ENCODE peak calls at places on chromosomes 11 and 22, in ten cellular contexts. D, K, T, P, A, E, G, N, M and W are unnamed samples.

GRCh38 chr22:22840778-22841177 is 46.8 kb upstream of the IGLL5 start:
- DNase-seq in D (no peak), K (no peak), T (no peak), P (no peak), A (no peak), E (no peak), G (no peak), N (no peak), M (no peak), W (no peak)

GRCh38 chr11:118674094-118674460 is 5.4 kb downstream of the TREH start:
- DNase-seq in D (no peak), K (no peak), T (no peak), P (no peak), A (no peak), E (no peak), G (no peak), N (no peak), M (no peak), W (no peak)

GRCh38 chr11:119206512-119207299 is 567 bp downstream of the CBL start:
- DNase-seq in D (peak), K (peak), T (peak), P (peak), A (peak), E (peak), G (no peak), N (peak), M (peak), W (peak)

GRCh38 chr22:32661296-32661695 is 140.2 kb upstream of the TIMP3 start:
- DNase-seq in D (peak), K (peak), T (no peak), P (no peak), A (no peak), E (peak), G (no peak), N (no peak), M (peak), W (peak)

GRCh38 chr22:22049684-22050083 is 67.1 kb upstream of the TOP3B start:
- DNase-seq in D (no peak), K (no peak), T (no peak), P (no peak), A (no peak), E (no peak), G (no peak), N (no peak), M (no peak), W (no peak)

GRCh38 chr11:90593099-90593498 is 370.2 kb upstream of the CHORDC1 start:
- DNase-seq in D (no peak), K (no peak), T (no peak), P (no peak), A (no peak), E (no peak), G (no peak), N (no peak), M (no peak), W (no peak)

GRCh38 chr22:20130739-20131592 is 638 bp upstream of the ZDHHC8 start:
- DNase-seq in D (peak), K (peak), T (peak), P (peak), A (peak), E (peak), G (peak), N (peak), M (peak), W (peak)

GRCh38 chr11:75475767-75476650 is 43.0 kb upstream of the KLHL35 start:
- DNase-seq in D (peak), K (no peak), T (no peak), P (peak), A (no peak), E (peak), G (peak), N (no peak), M (peak), W (peak)

GRCh38 chr22:24845036-24845918 is 39.3 kb downstream of the SGSM1 start:
- DNase-seq in D (no peak), K (peak), T (no peak), P (peak), A (no peak), E (no peak), G (no peak), N (no peak), M (no peak), W (peak)

GRCh38 chr11:130915556-130916237 is 582 bp downstream of the SNX19 start:
- DNase-seq in D (no peak), K (no peak), T (no peak), P (no peak), A (no peak), E (no peak), G (no peak), N (no peak), M (no peak), W (peak)

GRCh38 chr11:78418584-78419211 is 1.1 kb upstream of the GAB2 start:
- DNase-seq in D (no peak), K (no peak), T (no peak), P (no peak), A (no peak), E (no peak), G (no peak), N (no peak), M (no peak), W (no peak)

GRCh38 chr22:29717789-29718188 is 2.0 kb upstream of the CABP7 start:
- DNase-seq in D (no peak), K (no peak), T (no peak), P (no peak), A (no peak), E (no peak), G (no peak), N (no peak), M (no peak), W (no peak)

GRCh38 chr22:25729016-25729415 is 13.0 kb upstream of the MYO18B start:
- DNase-seq in D (peak), K (no peak), T (no peak), P (no peak), A (no peak), E (no peak), G (no peak), N (no peak), M (no peak), W (no peak)

GRCh38 chr22:50705219-50705691 is 32.6 kb downstream of the SHANK3 start:
- DNase-seq in D (no peak), K (peak), T (no peak), P (peak), A (peak), E (no peak), G (peak), N (peak), M (no peak), W (peak)

GRCh38 chr11:91686700-91687099 is 537.9 kb upstream of the FAT3 start:
- DNase-seq in D (no peak), K (no peak), T (no peak), P (no peak), A (no peak), E (no peak), G (no peak), N (no peak), M (no peak), W (no peak)

GRCh38 chr11:22426915-22427314 is 88.7 kb downstream of the SLC17A6 start:
- DNase-seq in D (no peak), K (no peak), T (no peak), P (no peak), A (no peak), E (no peak), G (no peak), N (no peak), M (no peak), W (no peak)

GRCh38 chr11:28110108-28110838 is 2.1 kb downstream of the METTL15 start:
- DNase-seq in D (peak), K (peak), T (peak), P (peak), A (peak), E (peak), G (peak), N (peak), M (peak), W (peak)

GRCh38 chr22:39457047-39457545 is 284 bp downstream of the MGAT3 start:
- DNase-seq in D (no peak), K (no peak), T (no peak), P (no peak), A (no peak), E (no peak), G (no peak), N (no peak), M (no peak), W (no peak)

GRCh38 chr11:119957951-119958350 is 180.0 kb downstream of the TRIM29 start:
- DNase-seq in D (no peak), K (no peak), T (no peak), P (no peak), A (no peak), E (no peak), G (no peak), N (no peak), M (no peak), W (no peak)

GRCh38 chr22:19704355-19705015 is 9.8 kb upstream of the SEPTIN5 start:
- DNase-seq in D (peak), K (peak), T (no peak), P (no peak), A (peak), E (no peak), G (no peak), N (no peak), M (no peak), W (no peak)

GRCh38 chr11:65851083-65851579 is 6.8 kb downstream of the CFL1 start:
- DNase-seq in D (no peak), K (no peak), T (no peak), P (no peak), A (no peak), E (no peak), G (no peak), N (peak), M (no peak), W (no peak)

GRCh38 chr11:128342511-128343133 is 244.7 kb downstream of the ETS1 start:
- DNase-seq in D (peak), K (peak), T (no peak), P (peak), A (no peak), E (peak), G (no peak), N (no peak), M (no peak), W (peak)

GRCh38 chr11:128289048-128289447 is 298.3 kb downstream of the ETS1 start:
- DNase-seq in D (no peak), K (no peak), T (no peak), P (no peak), A (no peak), E (no peak), G (no peak), N (no peak), M (no peak), W (no peak)

GRCh38 chr11:612201-612960 is 3.4 kb downstream of the IRF7 start:
- DNase-seq in D (peak), K (no peak), T (no peak), P (no peak), A (peak), E (peak), G (peak), N (no peak), M (peak), W (no peak)

GRCh38 chr11:68950268-68950667 is 30.5 kb downstream of the MRGPRD start:
- DNase-seq in D (no peak), K (no peak), T (no peak), P (no peak), A (no peak), E (no peak), G (no peak), N (no peak), M (no peak), W (no peak)

GRCh38 chr11:21511835-21512440 is 680.9 kb upstream of the ANO5 start:
- DNase-seq in D (no peak), K (no peak), T (no peak), P (peak), A (peak), E (peak), G (peak), N (peak), M (no peak), W (no peak)

GRCh38 chr11:64852804-64853520 is 8.5 kb upstream of the CDC42BPG start:
- DNase-seq in D (no peak), K (no peak), T (no peak), P (no peak), A (no peak), E (no peak), G (no peak), N (no peak), M (no peak), W (no peak)

GRCh38 chr11:130295657-130296056 is 19.1 kb downstream of the ZBTB44 start:
- DNase-seq in D (no peak), K (no peak), T (no peak), P (no peak), A (no peak), E (no peak), G (no peak), N (no peak), M (no peak), W (no peak)

GRCh38 chr22:46081036-46081830 is 69.1 kb upstream of the PPARA start:
- DNase-seq in D (peak), K (peak), T (no peak), P (peak), A (peak), E (peak), G (peak), N (no peak), M (peak), W (peak)

GRCh38 chr22:30601464-30601863 is 5.5 kb upstream of the TCN2 start:
- DNase-seq in D (no peak), K (no peak), T (no peak), P (no peak), A (no peak), E (peak), G (no peak), N (no peak), M (no peak), W (no peak)

GRCh38 chr11:126816655-126817054 is 183.9 kb downstream of the KIRREL3 start:
- DNase-seq in D (peak), K (no peak), T (no peak), P (no peak), A (no peak), E (no peak), G (peak), N (no peak), M (no peak), W (no peak)

GRCh38 chr11:117420598-117420997 is 92.9 kb downstream of the CEP164 start:
- DNase-seq in D (peak), K (peak), T (no peak), P (no peak), A (no peak), E (no peak), G (no peak), N (no peak), M (no peak), W (no peak)

GRCh38 chr11:112882494-112883381 is 78.5 kb upstream of the NCAM1 start:
- DNase-seq in D (no peak), K (no peak), T (no peak), P (no peak), A (no peak), E (no peak), G (peak), N (no peak), M (no peak), W (peak)

GRCh38 chr11:86551286-86551685 is 121.1 kb downstream of the ME3 start:
- DNase-seq in D (no peak), K (no peak), T (no peak), P (peak), A (no peak), E (no peak), G (no peak), N (no peak), M (no peak), W (no peak)

GRCh38 chr11:10906521-10906920 is 48.7 kb upstream of the ZBED5 start:
- DNase-seq in D (no peak), K (no peak), T (no peak), P (no peak), A (no peak), E (no peak), G (no peak), N (no peak), M (no peak), W (no peak)

GRCh38 chr11:117828641-117829368 is 4.3 kb upstream of the FXYD2 start:
- DNase-seq in D (peak), K (peak), T (no peak), P (no peak), A (peak), E (peak), G (peak), N (peak), M (peak), W (peak)

GRCh38 chr11:68498903-68499883 is 38.6 kb downstream of the PPP6R3 start:
- DNase-seq in D (no peak), K (no peak), T (no peak), P (no peak), A (no peak), E (no peak), G (no peak), N (no peak), M (no peak), W (no peak)

GRCh38 chr11:72222907-72223614 is 1.5 kb upstream of the INPPL1 start:
- DNase-seq in D (peak), K (peak), T (peak), P (peak), A (peak), E (peak), G (peak), N (peak), M (peak), W (peak)

GRCh38 chr11:72222106-72222891 is 2.3 kb upstream of the INPPL1 start:
- DNase-seq in D (peak), K (no peak), T (no peak), P (no peak), A (no peak), E (no peak), G (peak), N (peak), M (no peak), W (no peak)

GRCh38 chr11:72225411-72225951 is 914 bp downstream of the INPPL1 start:
- DNase-seq in D (peak), K (peak), T (no peak), P (no peak), A (peak), E (no peak), G (no peak), N (no peak), M (no peak), W (no peak)

GRCh38 chr11:72224587-72225410 is at the start of gene INPPL1:
- DNase-seq in D (peak), K (peak), T (no peak), P (peak), A (peak), E (peak), G (peak), N (peak), M (peak), W (no peak)

DNA sequence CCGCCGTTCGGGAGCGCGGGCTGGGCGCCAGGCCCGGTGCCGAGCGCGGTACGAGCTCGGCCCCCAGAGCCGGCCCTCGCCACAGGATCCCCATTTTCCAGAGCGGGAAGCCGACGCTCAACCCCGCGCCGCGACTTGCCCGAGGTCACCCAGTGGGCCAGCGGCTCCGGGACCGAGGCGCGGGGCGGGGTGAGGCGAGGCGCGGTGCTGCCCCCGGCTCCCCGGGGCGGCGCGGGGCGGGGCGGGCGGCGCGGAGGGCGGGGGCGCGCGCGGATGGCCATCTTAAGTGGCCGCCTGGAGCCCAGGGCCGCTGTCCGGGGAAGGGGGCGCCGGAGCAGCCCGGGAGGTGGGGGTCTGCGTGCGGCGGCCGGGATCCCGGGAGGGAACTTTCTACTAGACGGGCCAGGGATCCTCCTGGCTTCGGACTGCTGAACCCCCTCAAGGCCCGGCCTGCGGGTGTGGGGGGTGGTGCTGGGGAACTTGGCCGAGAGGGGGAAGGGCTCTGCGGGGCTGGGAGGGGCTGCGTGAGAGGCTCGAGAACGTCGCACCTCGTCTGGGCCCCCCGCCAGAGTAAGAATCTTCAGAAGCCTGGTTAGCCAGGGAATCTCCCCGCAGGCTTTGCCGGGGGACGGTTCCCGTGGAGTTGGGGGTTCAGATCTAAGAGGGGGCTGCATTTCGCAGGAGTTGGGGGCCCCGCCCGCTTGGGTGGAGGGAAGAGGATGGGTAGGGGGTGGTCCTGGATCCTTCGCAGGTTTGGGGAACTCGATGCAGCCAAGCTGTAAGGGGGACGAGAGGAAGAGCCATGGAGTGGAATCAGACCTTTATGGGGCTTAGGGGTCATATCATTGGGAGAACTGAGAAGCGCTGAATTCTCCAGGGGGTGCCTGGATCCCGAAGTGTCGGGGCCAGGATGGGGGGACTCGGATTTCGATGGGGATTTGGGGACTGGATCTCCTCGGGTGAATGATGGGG is 666 bp upstream of the INPPL1 start:
- DNase-seq in D (peak), K (peak), T (no peak), P (peak), A (peak), E (peak), G (peak), N (peak), M (peak), W (peak)
- TF ChIP-seq POLR2A in D (no peak), K (no peak), T (no peak), P (no peak), A (no peak), E (peak), G (no peak), N (no peak), M (peak), W (no peak)

GRCh38 chr11:73625690-73626318 is 20.6 kb upstream of the PLEKHB1 start:
- DNase-seq in D (peak), K (peak), T (no peak), P (peak), A (peak), E (peak), G (peak), N (peak), M (peak), W (peak)
- H3K4me3 ChIP-seq in D (no peak), K (peak), T (no peak), P (no peak), A (no peak), E (no peak), G (no peak), N (no peak), M (no peak), W (no peak)

GRCh38 chr22:36257948-36258674 is 5.2 kb downstream of the APOL1 start:
- DNase-seq in D (no peak), K (no peak), T (no peak), P (no peak), A (peak), E (no peak), G (no peak), N (no peak), M (no peak), W (no peak)

GRCh38 chr22:36256474-36256873 is 3.5 kb downstream of the APOL1 start:
- DNase-seq in D (no peak), K (no peak), T (no peak), P (no peak), A (no peak), E (no peak), G (no peak), N (no peak), M (no peak), W (no peak)

GRCh38 chr22:36253523-36254490 is 874 bp downstream of the APOL1 start:
- DNase-seq in D (no peak), K (peak), T (no peak), P (no peak), A (peak), E (peak), G (peak), N (no peak), M (no peak), W (peak)

GRCh38 chr22:36257308-36257707 is 4.4 kb downstream of the APOL1 start:
- DNase-seq in D (no peak), K (no peak), T (no peak), P (no peak), A (peak), E (no peak), G (no peak), N (no peak), M (no peak), W (no peak)

DNA sequence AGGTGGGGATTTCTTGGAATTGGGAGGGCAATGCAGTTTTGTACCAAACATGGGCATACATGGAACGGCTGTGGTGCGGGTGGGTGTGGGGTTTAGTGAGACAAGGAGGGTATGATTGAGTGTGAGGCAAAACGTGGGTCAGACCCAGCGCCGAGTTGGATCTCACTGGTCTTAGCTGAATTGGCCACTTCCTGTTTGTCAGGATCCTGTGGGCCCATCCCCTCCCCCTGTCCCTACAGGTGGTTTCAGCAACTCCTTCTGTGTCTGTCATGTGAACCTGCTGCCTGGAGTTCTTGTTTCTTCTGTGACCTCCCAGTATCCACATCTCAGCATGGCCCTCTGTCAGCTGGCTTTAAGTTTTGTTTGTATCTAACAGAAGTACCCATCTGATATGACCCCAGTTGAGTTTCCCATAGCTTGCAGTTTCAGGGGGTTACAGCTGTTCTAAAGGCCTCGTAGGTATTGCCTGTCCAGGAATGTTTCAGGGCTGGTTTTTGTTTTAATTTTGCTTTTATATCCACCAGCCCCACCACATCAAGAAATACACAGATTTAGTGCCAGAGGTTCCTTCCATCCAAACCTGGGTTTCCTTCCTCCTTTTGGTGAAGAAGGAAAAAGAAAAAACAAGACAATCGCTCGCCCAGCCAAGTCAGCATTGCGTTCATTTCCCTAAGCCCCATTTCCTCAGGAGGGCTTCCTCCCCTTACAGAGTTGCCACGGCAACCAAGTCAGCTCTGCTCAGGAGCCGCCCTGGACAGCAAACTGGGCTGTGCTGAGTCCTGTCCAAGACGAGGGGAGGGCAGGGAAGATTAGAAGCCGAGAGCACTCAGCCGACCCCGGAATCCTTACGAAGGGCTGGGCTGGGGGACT is 6.1 kb downstream of the APOL1 start:
- DNase-seq in D (no peak), K (peak), T (no peak), P (no peak), A (peak), E (peak), G (no peak), N (peak), M (peak), W (no peak)
- TF ChIP-seq POLR2A in D (no peak), K (no peak), T (no peak), P (no peak), A (no peak), E (no peak), G (no peak), N (peak), M (no peak), W (no peak)

GRCh38 chr22:27614291-27615007 is 187.1 kb downstream of the MN1 start:
- DNase-seq in D (no peak), K (no peak), T (no peak), P (no peak), A (no peak), E (no peak), G (no peak), N (no peak), M (no peak), W (no peak)
- H3K4me3 ChIP-seq in D (no peak), K (peak), T (peak), P (peak), A (no peak), E (peak), G (peak), N (no peak), M (peak), W (peak)